ENCODE peak calls at places on chromosome 21, in four cellular contexts. E, V, N and R are unnamed samples.
A peak's percentile ranks its signal among the peaks of the same experiment; 100 is the strongest.

GRCh38 chr21:39971961-39972360 is 104.7 kb downstream of the PCP4 start:
- DNase-seq in E (no peak), V (no peak), N (no peak), R (no peak)

GRCh38 chr21:33229099-33229775 is 501 bp upstream of the IFNAR2 start:
- DNase-seq in E (no peak), V (no peak), N (no peak), R (no peak)

GRCh38 chr21:34693192-34693810 is 24.5 kb downstream of the CLIC6 start:
- DNase-seq in E (peak; percentile 61), V (no peak), N (no peak), R (peak; percentile 24)

GRCh38 chr21:41768371-41769042 is 1.7 kb upstream of the RIPK4 start:
- DNase-seq in E (peak; percentile 25), V (no peak), N (no peak), R (no peak)

GRCh38 chr21:19198801-19199200 is 795.2 kb upstream of the TMPRSS15 start:
- DNase-seq in E (no peak), V (no peak), N (no peak), R (no peak)

GRCh38 chr21:45283611-45284455 is 3.9 kb downstream of the POFUT2 start:
- DNase-seq in E (no peak), V (no peak), N (no peak), R (no peak)

GRCh38 chr21:26169061-26169610 is 1.4 kb downstream of the APP start:
- DNase-seq in E (peak; percentile 53), V (peak; percentile 56), N (no peak), R (no peak)

GRCh38 chr21:46307625-46308024 is 16.0 kb downstream of the C21orf58 start:
- DNase-seq in E (no peak), V (no peak), N (no peak), R (no peak)

GRCh38 chr21:33031152-33031551 is 5.4 kb downstream of the OLIG2 start:
- DNase-seq in E (no peak), V (no peak), N (no peak), R (no peak)

GRCh38 chr21:26659181-26659580 is 86.1 kb upstream of the CYYR1 start:
- DNase-seq in E (no peak), V (no peak), N (no peak), R (no peak)

GRCh38 chr21:28885853-28886177 is 106.9 kb downstream of the LTN1 start:
- DNase-seq in E (no peak), V (no peak), N (no peak), R (no peak)

GRCh38 chr21:37219766-37220432 is 47.2 kb downstream of the VPS26C start:
- DNase-seq in E (peak; percentile 40), V (no peak), N (no peak), R (no peak)

GRCh38 chr21:35819134-35819533 is 241.2 kb downstream of the SETD4 start:
- DNase-seq in E (no peak), V (no peak), N (no peak), R (no peak)

GRCh38 chr21:42681296-42682206 is 28.1 kb downstream of the PDE9A start:
- DNase-seq in E (peak; percentile 33), V (no peak), N (no peak), R (no peak)

GRCh38 chr21:35508389-35508888 is 459.3 kb upstream of the RUNX1 start:
- DNase-seq in E (peak; percentile 22), V (no peak), N (no peak), R (no peak)

GRCh38 chr21:45618287-45618686 is 25.2 kb upstream of the PCBP3 start:
- DNase-seq in E (no peak), V (peak; percentile 57), N (no peak), R (no peak)

GRCh38 chr21:16378570-16378969 is 648.8 kb downstream of the USP25 start:
- DNase-seq in E (no peak), V (no peak), N (no peak), R (no peak)

GRCh38 chr21:29166333-29166732 is 35.9 kb downstream of the MAP3K7CL start:
- DNase-seq in E (no peak), V (no peak), N (no peak), R (no peak)

GRCh38 chr21:15669247-15669646 is 60.5 kb upstream of the USP25 start:
- DNase-seq in E (no peak), V (no peak), N (no peak), R (no peak)

GRCh38 chr21:16708431-16708830 is 804.4 kb upstream of the CXADR start:
- DNase-seq in E (no peak), V (no peak), N (no peak), R (no peak)

GRCh38 chr21:44354775-44355771 is 1.7 kb downstream of the TRPM2 start:
- DNase-seq in E (peak; percentile 33), V (no peak), N (no peak), R (no peak)

GRCh38 chr21:21845901-21846396 is 847.7 kb downstream of the NCAM2 start:
- DNase-seq in E (no peak), V (no peak), N (no peak), R (no peak)